ENCODE peak calls at places on chromosomes 11 and 22, in nine cellular contexts. F is fibroblast of lung; X is IMR-90; Y is left ventricle myocardium inferior; S is bronchial epithelial cell; P is cardiac muscle cell; Q is ovary; E is PC-9; N is CD8-positive, alpha-beta T cell. I is an unnamed sample.

GRCh38 chr22:33513388-33514336 is 406.6 kb downstream of the LARGE1 start:
- DNase-seq in F (peak), X (peak), Y (no peak), S (peak), P (peak), Q (no peak), E (no peak), N (no peak), I (no peak)

GRCh38 chr22:38799265-38800002 is 5.5 kb upstream of the DNAL4 start:
- DNase-seq in F (no peak), X (peak), Y (no peak), S (peak), P (peak), Q (no peak), E (no peak), N (no peak), I (no peak)

GRCh38 chr11:86740628-86741488 is 59.5 kb upstream of the PRSS23 start:
- DNase-seq in F (peak), X (peak), Y (no peak), S (peak), P (peak), Q (peak), E (peak), N (no peak), I (peak)

GRCh38 chr11:11842426-11843008 is 745 bp downstream of the USP47 start:
- DNase-seq in F (peak), X (peak), Y (peak), S (peak), P (peak), Q (no peak), E (peak), N (peak), I (no peak)

GRCh38 chr11:132734217-132734616 is 798.1 kb downstream of the OPCML start:
- DNase-seq in F (no peak), X (peak), Y (no peak), S (peak), P (peak), Q (no peak), E (no peak), N (no peak), I (no peak)

GRCh38 chr11:20045098-20045688 is 115.1 kb downstream of the DBX1 start:
- DNase-seq in F (no peak), X (no peak), Y (peak), S (no peak), P (no peak), Q (no peak), E (no peak), N (no peak), I (no peak)

GRCh38 chr22:30602049-30602448 is 4.9 kb upstream of the TCN2 start:
- DNase-seq in F (peak), X (peak), Y (no peak), S (peak), P (peak), Q (no peak), E (no peak), N (no peak), I (no peak)

GRCh38 chr11:78798567-78799170 is 224.0 kb upstream of the NARS2 start:
- DNase-seq in F (peak), X (peak), Y (peak), S (peak), P (peak), Q (peak), E (peak), N (no peak), I (no peak)

GRCh38 chr11:62645660-62645933 is 816 bp downstream of the GANAB start:
- DNase-seq in F (no peak), X (no peak), Y (no peak), S (no peak), P (no peak), Q (no peak), E (no peak), N (no peak), I (no peak)

GRCh38 chr11:69153661-69154060 is 2.1 kb upstream of the SMIM38 start:
- DNase-seq in F (no peak), X (peak), Y (no peak), S (no peak), P (no peak), Q (no peak), E (no peak), N (no peak), I (no peak)

GRCh38 chr22:50293441-50294318 is 13.8 kb downstream of the PLXNB2 start:
- DNase-seq in F (peak), X (peak), Y (peak), S (peak), P (peak), Q (peak), E (peak), N (no peak), I (no peak)

GRCh38 chr11:132410383-132410782 is 1040.0 kb downstream of the NTM start:
- DNase-seq in F (no peak), X (no peak), Y (no peak), S (no peak), P (no peak), Q (no peak), E (no peak), N (no peak), I (no peak)

GRCh38 chr22:50186789-50187523 is 1.2 kb downstream of the TRABD start:
- DNase-seq in F (peak), X (peak), Y (no peak), S (no peak), P (no peak), Q (peak), E (no peak), N (no peak), I (no peak)

GRCh38 chr22:45895436-45896152 is 81.4 kb downstream of the WNT7B start:
- DNase-seq in F (no peak), X (no peak), Y (peak), S (no peak), P (no peak), Q (no peak), E (no peak), N (no peak), I (peak)

GRCh38 chr11:73140213-73141030 is 1.7 kb downstream of the FCHSD2 start:
- DNase-seq in F (peak), X (peak), Y (peak), S (peak), P (peak), Q (peak), E (no peak), N (no peak), I (no peak)

GRCh38 chr11:202490-202889 is 4.7 kb downstream of the BET1L start:
- DNase-seq in F (no peak), X (no peak), Y (no peak), S (no peak), P (no peak), Q (no peak), E (no peak), N (no peak), I (no peak)

GRCh38 chr11:762421-763072 is 14.7 kb downstream of the GATD1 start:
- DNase-seq in F (peak), X (peak), Y (no peak), S (peak), P (peak), Q (peak), E (peak), N (no peak), I (peak)

GRCh38 chr11:77213589-77214428 is 85.8 kb downstream of the MYO7A start:
- DNase-seq in F (no peak), X (no peak), Y (no peak), S (no peak), P (no peak), Q (no peak), E (no peak), N (no peak), I (no peak)

GRCh38 chr11:122146475-122146874 is 30.5 kb upstream of the BLID start:
- DNase-seq in F (no peak), X (peak), Y (no peak), S (peak), P (no peak), Q (no peak), E (no peak), N (no peak), I (no peak)

DNA sequence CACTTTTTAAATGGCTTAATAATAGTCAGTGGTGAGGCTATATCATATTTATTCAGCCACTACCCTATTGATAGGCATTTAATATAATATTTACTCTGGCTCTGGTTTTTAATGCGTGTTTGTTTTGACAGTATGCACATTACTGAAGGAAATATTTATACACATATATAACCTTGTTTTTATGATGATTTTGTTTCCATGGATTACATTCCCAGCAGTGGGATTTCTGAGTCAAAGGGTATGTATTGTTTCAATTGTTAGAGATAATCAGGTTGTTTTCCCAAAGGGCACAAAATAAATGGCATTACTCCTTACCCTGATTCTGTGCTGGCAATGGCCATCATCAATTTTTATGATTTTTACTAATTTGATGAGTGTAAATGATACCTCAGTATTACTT is 105.9 kb downstream of the UVRAG start:
- DNase-seq in F (no peak), X (no peak), Y (no peak), S (no peak), P (no peak), Q (no peak), E (no peak), N (no peak), I (no peak)
- H3K4me3 ChIP-seq in F (no peak), X (no peak), Y (no peak), S (no peak), P (no peak), Q (no peak), E (no peak), N (no peak), I (no peak)

GRCh38 chr11:1871531-1871930 is 18.6 kb downstream of the LSP1 start:
- DNase-seq in F (no peak), X (no peak), Y (peak), S (no peak), P (no peak), Q (no peak), E (no peak), N (no peak), I (no peak)

GRCh38 chr11:1872267-1872985 is 19.3 kb downstream of the PRR33 start:
- DNase-seq in F (no peak), X (no peak), Y (peak), S (no peak), P (no peak), Q (no peak), E (no peak), N (no peak), I (no peak)

GRCh38 chr11:1870326-1870696 is 17.4 kb downstream of the LSP1 start:
- DNase-seq in F (no peak), X (no peak), Y (peak), S (no peak), P (no peak), Q (no peak), E (no peak), N (no peak), I (no peak)

GRCh38 chr11:1869427-1870325 is 16.8 kb downstream of the LSP1 start:
- DNase-seq in F (no peak), X (no peak), Y (peak), S (no peak), P (no peak), Q (no peak), E (no peak), N (no peak), I (no peak)

DNA sequence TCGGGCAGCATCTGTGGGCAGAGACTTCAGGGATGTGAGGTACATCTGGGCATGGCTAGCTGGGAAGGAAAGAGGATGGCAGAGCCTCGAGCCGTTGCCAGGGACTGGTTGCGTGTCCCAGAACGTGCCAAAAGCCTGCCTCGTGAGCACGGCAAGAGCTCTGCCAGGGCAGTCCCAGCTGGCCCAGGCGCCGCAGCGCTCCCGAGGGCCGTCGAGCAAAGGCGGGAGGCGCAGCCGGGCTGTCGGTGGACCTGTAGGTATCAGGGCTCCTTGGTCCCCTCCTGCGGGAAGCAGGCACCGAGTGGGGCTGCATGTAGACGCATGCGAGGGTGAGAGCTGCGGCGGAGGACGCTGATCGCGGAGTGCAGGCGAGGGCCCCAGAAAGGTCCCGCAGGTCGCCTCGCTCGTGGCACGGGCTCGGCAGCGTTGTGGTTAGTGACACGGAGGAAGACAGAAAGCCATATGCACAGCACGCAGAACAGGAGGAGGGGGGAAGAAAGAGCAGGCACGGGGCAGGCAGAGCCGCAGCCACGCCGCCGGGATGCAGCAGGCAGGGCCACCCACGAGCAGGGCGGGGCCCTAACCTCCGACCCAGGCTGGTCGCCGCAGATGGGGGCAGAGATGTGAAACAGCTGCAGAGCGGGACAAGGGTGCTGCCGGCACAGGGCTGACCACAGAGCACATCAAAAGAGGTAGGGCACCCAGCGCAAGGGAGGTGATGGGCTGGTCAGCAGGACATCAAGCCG is 18.0 kb downstream of the LSP1 start:
- DNase-seq in F (peak), X (no peak), Y (peak), S (no peak), P (no peak), Q (no peak), E (no peak), N (peak), I (no peak)
- H3K4me3 ChIP-seq in F (no peak), X (no peak), Y (peak), S (no peak), P (no peak), Q (peak), E (no peak), N (peak), I (no peak)

GRCh38 chr22:35541254-35541748 is 670 bp downstream of the RASD2 start:
- DNase-seq in F (no peak), X (no peak), Y (no peak), S (no peak), P (no peak), Q (no peak), E (peak), N (no peak), I (no peak)
- H3K4me3 ChIP-seq in F (no peak), X (peak), Y (peak), S (peak), P (peak), Q (peak), E (peak), N (peak), I (peak)

GRCh38 chr11:124724854-124725718 is 14.7 kb upstream of the NRGN start:
- DNase-seq in F (no peak), X (no peak), Y (no peak), S (no peak), P (no peak), Q (no peak), E (no peak), N (no peak), I (no peak)
- H3K4me3 ChIP-seq in F (no peak), X (no peak), Y (no peak), S (no peak), P (no peak), Q (no peak), E (no peak), N (no peak), I (no peak)

I was measured in RWPE2.